ENCODE peak calls at places on chromosomes 3 and 15, in nine cellular contexts. J is GM20000; H is heart left ventricle; N is activated CD8-positive, alpha-beta T cell treated with anti-CD3 and anti-CD28 coated beads for 36 hours; K is dorsolateral prefrontal cortex; R is hepatocyte; O is brain microvascular endothelial cell; P is PC-3; Q is endothelial cell of umbilical vein. I is an unnamed sample.

GRCh38 chr3:73378207-73378606 is 246.5 kb downstream of the PDZRN3 start:
- DNase-seq in K (no peak), O (no peak), H (no peak), R (no peak), P (no peak), Q (no peak), J (no peak), N (no peak), I (no peak)

GRCh38 chr3:44077267-44077666 is 164.4 kb upstream of the TOPAZ1 start:
- DNase-seq in H (no peak), Q (no peak), N (peak), K (no peak), O (no peak), R (peak), P (no peak), J (no peak), I (no peak)

GRCh38 chr15:77541421-77542181 is 91.1 kb downstream of the LINGO1 start:
- DNase-seq in Q (no peak), O (no peak), J (no peak), H (peak), N (no peak), K (peak), P (no peak), R (no peak), I (no peak)

GRCh38 chr15:67216859-67217258 is 37.6 kb downstream of the AAGAB start:
- DNase-seq in K (no peak), J (no peak), P (no peak), O (no peak), R (no peak), Q (no peak), H (no peak), N (no peak), I (no peak)

GRCh38 chr3:178320481-178321352 is 215.5 kb upstream of the KCNMB2 start:
- DNase-seq in R (peak), H (peak), Q (peak), K (no peak), N (no peak), P (peak), O (peak), J (no peak), I (no peak)

GRCh38 chr3:127829537-127829936 is 7.2 kb upstream of the MGLL start:
- DNase-seq in R (no peak), H (no peak), J (no peak), P (no peak), Q (no peak), K (no peak), N (no peak), O (no peak), I (no peak)

GRCh38 chr3:155753038-155753647 is 8.3 kb upstream of the PLCH1 start:
- DNase-seq in K (no peak), J (no peak), P (peak), H (no peak), O (no peak), N (no peak), R (peak), Q (peak), I (no peak)

GRCh38 chr3:139222100-139222657 is 121.6 kb upstream of the MRPS22 start:
- DNase-seq in Q (no peak), N (no peak), K (no peak), H (no peak), P (no peak), J (no peak), O (no peak), R (no peak), I (no peak)

GRCh38 chr3:130411310-130411709 is 65.8 kb downstream of the COL6A5 start:
- DNase-seq in K (no peak), O (no peak), H (no peak), R (no peak), N (no peak), P (no peak), J (no peak), Q (no peak), I (no peak)

GRCh38 chr3:177463863-177464262 is 266.6 kb upstream of the TBL1XR1 start:
- DNase-seq in O (peak), N (no peak), J (no peak), R (no peak), Q (no peak), H (no peak), K (no peak), P (no peak), I (no peak)

GRCh38 chr3:195260286-195260905 is 10.6 kb downstream of the XXYLT1 start:
- DNase-seq in J (peak), O (no peak), R (peak), H (peak), Q (peak), P (peak), K (no peak), N (peak), I (peak)

GRCh38 chr3:128584412-128585020 is 66.1 kb downstream of the RPN1 start:
- DNase-seq in Q (peak), H (peak), N (peak), R (peak), P (peak), K (peak), O (peak), J (no peak), I (peak)

GRCh38 chr3:42705962-42706585 is 3.5 kb upstream of the HHATL start:
- DNase-seq in Q (no peak), N (no peak), P (no peak), J (no peak), K (no peak), R (no peak), O (no peak), H (peak), I (no peak)

GRCh38 chr15:95624616-95625361 is 705.7 kb upstream of the NR2F2 start:
- DNase-seq in Q (no peak), N (no peak), J (no peak), P (no peak), R (no peak), K (no peak), O (no peak), H (no peak), I (no peak)

GRCh38 chr3:137808015-137808414 is 43.9 kb downstream of the SOX14 start:
- DNase-seq in O (no peak), N (no peak), J (no peak), K (no peak), R (no peak), P (no peak), H (no peak), Q (no peak), I (no peak)

GRCh38 chr3:138842483-138843188 is 7.9 kb upstream of the PIK3CB start:
- DNase-seq in Q (no peak), O (no peak), R (no peak), J (peak), K (no peak), N (no peak), H (no peak), P (no peak), I (peak)

GRCh38 chr3:66431494-66431893 is 69.3 kb downstream of the LRIG1 start:
- DNase-seq in J (no peak), Q (no peak), R (no peak), N (no peak), K (no peak), P (no peak), O (peak), H (no peak), I (no peak)

DNA sequence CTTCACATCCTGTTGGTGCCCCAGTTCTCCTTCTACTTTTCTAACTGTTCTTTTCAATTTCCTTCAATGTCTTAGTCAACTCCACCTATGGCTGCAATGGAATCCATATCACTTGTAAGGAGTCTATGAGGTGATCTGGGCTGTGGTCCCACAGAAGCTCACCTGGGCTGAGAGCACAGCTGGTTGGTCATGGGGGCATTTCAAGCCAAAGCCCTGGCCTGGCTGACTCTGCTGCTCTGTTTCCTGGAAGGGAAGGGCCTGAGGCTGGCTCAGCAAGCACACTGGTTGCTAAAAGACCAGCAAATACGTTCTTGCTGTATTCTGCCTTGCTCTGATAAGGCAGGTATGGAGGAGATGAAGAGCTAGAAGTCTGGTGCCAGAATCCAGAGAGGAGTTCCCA is 29.0 kb downstream of the AMOTL2 start:
- DNase-seq in H (no peak), O (no peak), K (no peak), Q (no peak), N (no peak), P (no peak), J (no peak), R (no peak), I (no peak)
- TF ChIP-seq CTCF in H (no peak), O (no peak), K (no peak), Q (no peak), N (no peak), P (no peak), J (no peak), R (no peak), I (no peak)

GRCh38 chr3:35739181-35739809 is 100.0 kb downstream of the ARPP21 start:
- DNase-seq in N (no peak), R (no peak), O (no peak), Q (no peak), H (no peak), K (no peak), P (no peak), J (no peak), I (no peak)

GRCh38 chr3:35739964-35740527 is 100.7 kb downstream of the ARPP21 start:
- DNase-seq in K (no peak), O (no peak), J (no peak), N (no peak), Q (no peak), P (no peak), R (no peak), H (no peak), I (no peak)

GRCh38 chr3:35737934-35738706 is 98.8 kb downstream of the ARPP21 start:
- DNase-seq in H (no peak), J (no peak), N (no peak), P (no peak), K (no peak), O (no peak), R (no peak), Q (no peak), I (no peak)

GRCh38 chr3:35737080-35737479 is 97.8 kb downstream of the ARPP21 start:
- DNase-seq in Q (no peak), N (no peak), K (no peak), R (no peak), J (no peak), P (no peak), O (no peak), H (no peak), I (no peak)

DNA sequence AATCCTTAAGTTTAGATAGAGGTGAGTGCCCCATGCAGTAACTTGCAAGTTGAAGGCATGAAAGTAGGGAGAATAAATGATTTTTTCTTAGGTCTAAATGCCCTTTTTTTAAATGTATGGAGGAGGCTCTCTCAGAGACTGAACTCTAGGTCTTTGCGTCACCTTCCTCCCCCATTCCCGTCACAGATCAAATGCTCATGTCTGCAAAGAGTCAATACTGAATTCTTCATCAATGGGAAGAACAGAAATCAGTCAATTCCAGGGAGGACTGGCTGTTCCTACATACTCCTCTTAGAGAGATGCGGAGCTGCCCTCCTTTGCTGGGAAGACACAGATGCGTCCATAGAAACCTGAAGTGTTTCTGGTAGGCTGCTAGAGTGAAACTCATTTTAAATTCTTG is 98.2 kb downstream of the ARPP21 start:
- DNase-seq in Q (no peak), R (no peak), O (no peak), J (no peak), P (no peak), K (no peak), N (no peak), H (no peak), I (no peak)
- TF ChIP-seq CTCF in Q (no peak), R (no peak), O (no peak), J (no peak), P (no peak), K (no peak), N (no peak), H (no peak), I (no peak)

GRCh38 chr3:50345008-50345407 is 524 bp downstream of the ZMYND10 start:
- DNase-seq in H (no peak), O (no peak), R (no peak), N (no peak), Q (no peak), P (no peak), J (no peak), K (no peak), I (no peak)

GRCh38 chr3:50350213-50350526 is 405 bp downstream of the NPRL2 start:
- DNase-seq in P (no peak), O (no peak), J (no peak), N (no peak), H (no peak), R (no peak), Q (no peak), K (no peak), I (no peak)

GRCh38 chr3:50350527-50351317 is at the start of the genes CYB561D2 and NPRL2:
- DNase-seq in Q (peak), N (peak), J (peak), P (peak), H (peak), O (peak), K (peak), R (peak), I (peak)

GRCh38 chr3:50345586-50345985 is at the start of gene ZMYND10:
- DNase-seq in H (peak), J (peak), Q (no peak), P (peak), R (peak), O (no peak), K (no peak), N (peak), I (peak)

GRCh38 chr3:50347187-50347813 is 1.8 kb upstream of the ZMYND10 start:
- DNase-seq in H (peak), J (peak), O (peak), R (peak), Q (peak), P (peak), K (peak), N (peak), I (peak)
- TF ChIP-seq CTCF in H (peak), J (peak), O (peak), R (peak), Q (peak), P (peak), K (peak), N (peak), I (peak)

GRCh38 chr3:5282703-5283102 is 95.2 kb downstream of the EDEM1 start:
- DNase-seq in J (no peak), K (no peak), R (no peak), H (no peak), N (no peak), Q (no peak), P (no peak), O (no peak), I (no peak)

GRCh38 chr3:5276953-5277352 is 89.4 kb downstream of the EDEM1 start:
- DNase-seq in O (no peak), N (no peak), K (no peak), P (no peak), R (no peak), Q (no peak), J (no peak), H (no peak), I (no peak)

GRCh38 chr3:5275529-5275928 is 88.0 kb downstream of the EDEM1 start:
- DNase-seq in O (peak), J (no peak), R (no peak), Q (no peak), H (no peak), K (no peak), P (peak), N (no peak), I (no peak)

GRCh38 chr3:5277612-5278236 is 90.2 kb downstream of the EDEM1 start:
- DNase-seq in R (no peak), Q (no peak), H (no peak), O (no peak), J (no peak), K (no peak), P (no peak), N (no peak), I (no peak)

DNA sequence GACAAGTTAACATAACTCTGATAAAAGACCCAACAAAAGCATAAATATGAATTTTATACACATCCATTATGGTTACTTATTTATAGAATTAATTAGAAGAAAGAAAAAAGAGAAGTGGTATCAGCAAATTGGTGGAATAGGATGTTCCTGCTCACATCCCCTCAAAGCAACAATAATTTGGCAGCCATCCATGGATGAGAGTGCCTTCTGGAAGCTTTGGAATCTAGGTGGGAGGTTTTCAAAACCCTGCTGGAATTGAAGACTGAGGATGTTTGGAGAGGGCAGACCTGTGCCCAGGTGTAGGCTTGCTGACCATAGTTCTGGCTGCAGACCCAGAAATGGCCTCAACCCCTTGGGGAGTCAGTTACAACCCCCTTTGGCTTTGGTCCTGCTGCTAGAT is 91.2 kb downstream of the EDEM1 start:
- DNase-seq in Q (no peak), P (peak), J (no peak), R (no peak), H (no peak), N (no peak), O (no peak), K (no peak), I (no peak)
- TF ChIP-seq CTCF in Q (no peak), P (no peak), J (no peak), R (no peak), H (no peak), N (no peak), O (no peak), K (no peak), I (no peak)

DNA sequence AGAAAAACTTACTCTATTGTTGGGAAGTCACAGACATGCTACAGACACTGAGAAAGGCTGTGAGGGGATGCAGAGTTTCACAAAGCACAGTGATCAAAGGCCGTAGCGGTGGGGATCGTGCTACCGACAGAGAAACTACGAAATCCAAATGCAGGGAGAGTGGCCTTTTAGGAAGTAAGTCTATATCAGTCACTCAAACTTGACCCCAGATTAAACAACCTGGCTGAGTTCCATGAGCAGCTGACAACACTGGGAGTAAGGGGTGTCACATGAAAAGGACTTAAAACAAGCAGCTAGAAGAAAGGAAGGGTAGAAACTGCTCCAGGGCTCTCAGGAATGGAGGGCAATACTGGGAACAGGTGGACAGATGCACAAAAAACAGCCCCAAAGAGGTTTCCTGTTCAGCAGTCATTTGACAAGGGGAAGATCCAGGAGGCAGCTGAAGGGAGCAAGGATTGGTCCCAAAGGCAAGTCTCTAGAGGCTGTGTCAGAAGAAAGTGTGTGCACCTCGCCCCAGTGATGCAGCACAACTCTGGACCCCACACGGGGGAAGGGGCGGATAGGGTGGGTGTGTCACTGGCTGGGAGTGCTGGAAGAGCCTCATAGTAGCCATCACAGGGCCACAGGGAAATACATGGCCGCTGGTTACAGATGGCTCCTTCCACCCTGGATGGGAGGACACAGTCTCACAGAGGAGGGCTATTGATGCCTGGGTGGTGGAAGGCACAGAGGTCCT is 20.3 kb upstream of the HDAC11 start:
- DNase-seq in R (no peak), N (no peak), H (no peak), O (no peak), P (no peak), Q (no peak), K (no peak), J (no peak), I (no peak)
- TF ChIP-seq CTCF in R (no peak), N (no peak), H (no peak), O (no peak), P (no peak), Q (no peak), K (no peak), J (no peak), I (no peak)

DNA sequence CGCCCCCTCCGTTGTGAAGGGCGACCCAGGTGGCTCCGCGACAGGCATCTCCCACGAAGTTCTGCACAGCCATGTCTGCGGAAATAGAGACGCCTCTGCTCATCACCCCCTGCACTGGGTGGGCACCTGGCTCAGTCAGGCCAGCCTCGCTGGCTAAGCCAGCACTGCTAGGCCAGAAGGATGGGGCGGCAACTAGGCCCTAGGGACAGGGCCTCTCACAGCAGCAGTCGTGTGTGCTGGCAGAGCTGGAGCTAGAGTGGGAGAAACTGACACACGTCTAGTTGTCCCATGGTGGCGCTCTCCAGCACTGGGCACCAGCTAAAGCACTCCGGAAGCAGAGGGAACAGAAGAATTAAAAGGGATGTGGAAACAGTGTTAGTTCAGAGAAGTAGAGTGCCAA is 12.5 kb upstream of the ZXDC start:
- DNase-seq in N (no peak), Q (no peak), J (no peak), R (no peak), H (no peak), O (no peak), K (no peak), P (no peak), I (no peak)
- TF ChIP-seq CTCF in N (no peak), Q (no peak), J (no peak), R (no peak), H (no peak), O (no peak), K (no peak), P (no peak), I (no peak)

DNA sequence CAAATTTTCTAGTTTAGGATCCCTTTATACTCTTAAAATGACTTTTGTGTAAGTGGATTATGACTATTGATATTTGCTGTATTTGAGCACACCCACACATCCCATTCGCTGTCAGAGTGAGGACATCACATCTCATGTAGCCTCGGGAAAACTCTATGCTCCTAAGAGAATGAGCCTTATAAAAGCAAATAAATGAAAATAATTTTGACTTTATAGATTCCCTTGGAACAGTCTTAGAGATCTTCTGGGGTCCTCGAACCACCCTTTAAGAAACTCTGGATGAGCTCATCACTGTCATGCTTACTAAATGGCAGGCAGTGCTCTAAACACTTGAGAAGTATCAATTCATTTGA is 16.1 kb upstream of the EXOG start:
- DNase-seq in O (no peak), N (no peak), J (no peak), K (no peak), Q (no peak), P (no peak), R (no peak), H (no peak), I (no peak)
- TF ChIP-seq CTCF in O (no peak), N (no peak), J (no peak), K (no peak), Q (no peak), P (no peak), R (no peak), H (no peak), I (no peak)

I was measured in GM13977.